ENCODE peak calls at places on chromosome 12, in ten cellular contexts. R, G, M, J, N, U, F, Y, O and L are unnamed samples.

GRCh38 chr12:9673404-9674225 is 4.1 kb downstream of the CLEC2D start:
- DNase-seq in R (peak), G (peak), M (peak), J (peak), N (peak), U (peak), F (peak), Y (no peak), O (peak), L (no peak)

GRCh38 chr12:84912191-84913142 is at the start of gene SLC6A15:
- DNase-seq in R (peak), G (peak), M (no peak), J (no peak), N (peak), U (peak), F (peak), Y (peak), O (peak), L (peak)

GRCh38 chr12:109191621-109192250 is 75.3 kb downstream of the ACACB start:
- DNase-seq in R (no peak), G (no peak), M (no peak), J (peak), N (no peak), U (no peak), F (no peak), Y (no peak), O (no peak), L (no peak)

GRCh38 chr12:121781751-121782615 is 11.5 kb downstream of the RHOF start:
- DNase-seq in R (no peak), G (peak), M (no peak), J (no peak), N (no peak), U (no peak), F (peak), Y (no peak), O (peak), L (no peak)

GRCh38 chr12:87280893-87281292 is 748.3 kb downstream of the C12orf50 start:
- DNase-seq in R (no peak), G (no peak), M (no peak), J (no peak), N (no peak), U (no peak), F (no peak), Y (no peak), O (no peak), L (no peak)

GRCh38 chr12:95836185-95836609 is 22.6 kb upstream of the SNRPF start:
- DNase-seq in R (no peak), G (no peak), M (no peak), J (no peak), N (no peak), U (no peak), F (no peak), Y (peak), O (no peak), L (no peak)

GRCh38 chr12:92123780-92124707 is 21.6 kb downstream of the BTG1 start:
- DNase-seq in R (no peak), G (peak), M (no peak), J (no peak), N (no peak), U (no peak), F (no peak), Y (no peak), O (no peak), L (no peak)

GRCh38 chr12:64427988-64428387 is 23.8 kb downstream of the XPOT start:
- DNase-seq in R (no peak), G (no peak), M (no peak), J (no peak), N (no peak), U (no peak), F (no peak), Y (peak), O (no peak), L (no peak)

GRCh38 chr12:52440821-52441319 is 6.7 kb upstream of the KRT75 start:
- DNase-seq in R (no peak), G (peak), M (no peak), J (no peak), N (no peak), U (no peak), F (no peak), Y (no peak), O (no peak), L (no peak)

GRCh38 chr12:108287227-108287626 is 51.9 kb downstream of the CMKLR1 start:
- DNase-seq in R (no peak), G (no peak), M (no peak), J (no peak), N (no peak), U (no peak), F (no peak), Y (no peak), O (no peak), L (no peak)

GRCh38 chr12:44968960-44969359 is 81.9 kb downstream of the DBX2 start:
- DNase-seq in R (no peak), G (no peak), M (no peak), J (no peak), N (no peak), U (no peak), F (no peak), Y (no peak), O (peak), L (no peak)

GRCh38 chr12:52058631-52059324 is 7.5 kb downstream of the NR4A1 start:
- DNase-seq in R (peak), G (no peak), M (no peak), J (no peak), N (no peak), U (no peak), F (no peak), Y (peak), O (no peak), L (peak)

GRCh38 chr12:70364695-70365397 is 1.2 kb upstream of the KCNMB4 start:
- DNase-seq in R (no peak), G (no peak), M (peak), J (no peak), N (no peak), U (no peak), F (peak), Y (no peak), O (peak), L (no peak)

GRCh38 chr12:52988933-52989332 is 17.3 kb upstream of the EIF4B start:
- DNase-seq in R (no peak), G (no peak), M (no peak), J (no peak), N (no peak), U (no peak), F (no peak), Y (no peak), O (no peak), L (no peak)

GRCh38 chr12:102694913-102695312 is 214.6 kb upstream of the IGF1 start:
- DNase-seq in R (no peak), G (no peak), M (no peak), J (no peak), N (no peak), U (no peak), F (no peak), Y (no peak), O (no peak), L (no peak)

GRCh38 chr12:114625294-114625851 is 58.6 kb downstream of the TBX3 start:
- DNase-seq in R (no peak), G (peak), M (peak), J (peak), N (peak), U (peak), F (peak), Y (peak), O (peak), L (peak)